ENCODE peak calls at places on chromosomes 7 and 10, in nine cellular contexts. Z is A549; S is cardiac fibroblast; I is HFF-Myc; B is CD8-positive, alpha-beta T cell; O is astrocyte; A is sigmoid colon; X is psoas muscle; F is IMR-90. L is an unnamed sample.
A peak's percentile ranks its signal among the peaks of the same experiment; 100 is the strongest.

GRCh38 chr10:124550305-124551034 is 88.8 kb downstream of the LHPP start:
- DNase-seq in I (no peak), B (no peak), X (no peak), O (no peak), Z (no peak), S (no peak), A (no peak), F (no peak), L (no peak)

GRCh38 chr7:100089458-100090201 is 861 bp downstream of the COPS6 start:
- DNase-seq in F (peak; percentile 47), S (no peak), X (no peak), O (no peak), Z (no peak), B (no peak), I (no peak), A (no peak), L (no peak)

GRCh38 chr7:45984386-45985295 is 63.6 kb upstream of the IGFBP3 start:
- DNase-seq in O (no peak), Z (no peak), I (no peak), A (no peak), X (no peak), B (no peak), F (no peak), S (no peak), L (no peak)

GRCh38 chr7:92645114-92645497 is 54.9 kb upstream of the FAM133B start:
- DNase-seq in B (no peak), I (no peak), F (no peak), X (no peak), A (no peak), O (peak; percentile 19), S (no peak), Z (no peak), L (no peak)

GRCh38 chr7:158343526-158343925 is 244.1 kb downstream of the PTPRN2 start:
- DNase-seq in A (no peak), I (no peak), O (no peak), S (no peak), X (no peak), Z (no peak), B (no peak), F (no peak), L (no peak)

GRCh38 chr10:19908991-19909699 is 92.9 kb downstream of the PLXDC2 start:
- DNase-seq in S (no peak), B (no peak), Z (no peak), A (no peak), F (no peak), O (peak; percentile 70), X (no peak), I (no peak), L (no peak)

GRCh38 chr10:22658745-22659410 is 55.5 kb downstream of the PIP4K2A start:
- DNase-seq in S (no peak), B (no peak), Z (no peak), F (peak; percentile 48), A (no peak), X (no peak), I (no peak), O (peak; percentile 64), L (no peak)

GRCh38 chr10:102133373-102134195 is 744 bp downstream of the PPRC1 start:
- DNase-seq in B (no peak), Z (peak; percentile 90), X (peak; percentile 86), S (peak; percentile 83), F (peak; percentile 70), O (peak; percentile 54), A (peak; percentile 90), I (no peak), L (peak; percentile 79)

GRCh38 chr10:113957013-113957412 is 86.7 kb upstream of the ADRB1 start:
- DNase-seq in X (no peak), O (peak; percentile 84), Z (no peak), I (peak; percentile 36), F (peak; percentile 93), A (no peak), S (peak; percentile 84), B (no peak), L (no peak)

GRCh38 chr10:119633538-119634218 is 17.5 kb upstream of the BAG3 start:
- DNase-seq in O (no peak), I (no peak), A (no peak), S (no peak), Z (no peak), X (no peak), B (no peak), F (no peak), L (no peak)

GRCh38 chr7:20442951-20443350 is 112.3 kb downstream of the ITGB8 start:
- DNase-seq in Z (no peak), B (no peak), S (no peak), I (no peak), O (no peak), X (no peak), F (no peak), A (peak; percentile 57), L (no peak)

GRCh38 chr10:65950075-65950474 is 975.8 kb upstream of the LRRTM3 start:
- DNase-seq in A (no peak), S (no peak), X (no peak), O (no peak), I (no peak), Z (no peak), F (no peak), B (no peak), L (no peak)

GRCh38 chr10:33137356-33138007 is 179.5 kb upstream of the ITGB1 start:
- DNase-seq in F (no peak), X (no peak), S (no peak), B (no peak), Z (no peak), O (no peak), A (no peak), I (no peak), L (no peak)

GRCh38 chr10:125079091-125079600 is 81.2 kb downstream of the CTBP2 start:
- DNase-seq in Z (no peak), S (no peak), I (no peak), B (no peak), F (no peak), O (no peak), X (no peak), A (peak; percentile 57), L (no peak)

GRCh38 chr7:157523766-157524421 is 187.1 kb downstream of the DNAJB6 start:
- DNase-seq in B (no peak), S (no peak), Z (no peak), I (no peak), X (no peak), O (no peak), F (no peak), A (peak; percentile 57), L (no peak)

GRCh38 chr10:129764011-129764900 is 199.8 kb downstream of the EBF3 start:
- DNase-seq in I (no peak), A (peak; percentile 57), F (no peak), O (no peak), X (no peak), B (no peak), S (no peak), Z (no peak), L (peak; percentile 56)

DNA sequence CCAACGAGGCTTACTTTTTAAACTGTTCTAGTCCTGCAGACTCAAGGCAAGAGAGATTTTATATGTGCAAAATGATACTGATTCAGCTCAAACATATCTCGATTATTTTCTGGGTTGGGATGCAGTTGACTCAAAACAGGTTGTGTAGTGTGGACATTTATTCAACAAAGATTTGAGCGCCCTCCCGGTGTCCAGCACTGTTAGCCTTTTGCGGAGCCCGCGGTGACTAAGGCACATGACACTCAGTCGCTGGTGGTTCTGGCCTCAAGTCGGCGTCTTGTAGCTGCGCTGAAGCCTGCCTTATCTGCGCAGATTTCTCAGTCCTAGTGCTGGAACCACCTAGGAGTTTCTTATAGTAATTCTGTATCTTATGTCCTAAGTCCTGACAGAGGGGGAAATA is 938 bp upstream of the CADPS2 start:
- DNase-seq in B (no peak), S (peak; percentile 69), A (peak; percentile 78), Z (peak; percentile 10), F (peak; percentile 16), O (peak; percentile 75), I (no peak), X (peak; percentile 54), L (peak; percentile 68)
- TF ChIP-seq CTCF in B (no peak), S (peak; percentile 43), A (no peak), Z (no peak), F (no peak), O (no peak), I (no peak), X (no peak), L (no peak)

GRCh38 chr10:44199267-44199666 is 185.6 kb downstream of the CXCL12 start:
- DNase-seq in I (no peak), A (no peak), B (no peak), Z (no peak), O (no peak), S (no peak), F (no peak), X (no peak), L (no peak)

GRCh38 chr10:44199991-44200655 is 184.8 kb downstream of the CXCL12 start:
- DNase-seq in A (peak; percentile 53), F (no peak), S (no peak), Z (no peak), O (no peak), B (no peak), I (no peak), X (no peak), L (no peak)

GRCh38 chr10:44197646-44198045 is 187.3 kb downstream of the CXCL12 start:
- DNase-seq in S (no peak), A (no peak), O (no peak), B (no peak), I (no peak), F (no peak), X (no peak), Z (no peak), L (no peak)

GRCh38 chr10:44198096-44198779 is 186.7 kb downstream of the CXCL12 start:
- DNase-seq in O (peak; percentile 73), S (no peak), I (no peak), X (no peak), A (no peak), Z (no peak), B (no peak), F (peak; percentile 73), L (no peak)

GRCh38 chr10:44198780-44199097 is 186.2 kb downstream of the CXCL12 start:
- DNase-seq in F (no peak), O (no peak), Z (no peak), X (peak; percentile 35), S (no peak), I (no peak), B (no peak), A (peak; percentile 71), L (no peak)
- H3K4me3 ChIP-seq in F (no peak overlapping the region), O (no peak overlapping the region), Z (no peak overlapping the region), X (no peak overlapping the region), S (no peak overlapping the region), I (no peak overlapping the region), B (no peak overlapping the region), A (no peak overlapping the region), L (no peak overlapping the region)

DNA sequence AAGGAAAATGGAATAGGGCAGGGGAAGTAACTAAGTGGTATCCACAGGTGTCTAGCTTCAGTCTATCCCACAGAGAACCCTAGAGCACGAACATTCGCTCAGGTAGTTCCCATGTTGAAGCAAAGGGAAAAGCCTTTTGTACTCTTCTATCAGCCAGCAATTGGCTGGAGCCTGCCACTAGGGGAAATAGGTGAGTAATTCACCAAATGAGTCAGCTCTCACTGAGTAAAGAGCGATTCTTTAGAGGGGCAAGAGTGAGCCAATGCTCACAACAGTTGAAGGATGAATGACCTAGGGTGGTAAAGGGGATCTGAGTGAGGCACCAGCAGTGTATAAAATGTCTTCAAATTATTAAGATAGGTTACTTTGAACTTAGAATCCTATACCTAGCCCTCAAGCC is 94.1 kb upstream of the ZNF800 start:
- DNase-seq in F (peak; percentile 0), I (no peak), B (no peak), A (no peak), S (no peak), Z (no peak), O (no peak), X (no peak), L (no peak)
- TF ChIP-seq CTCF in F (no peak), I (no peak), B (no peak), A (no peak), S (peak; percentile 24), Z (no peak), O (no peak), X (no peak), L (no peak)

GRCh38 chr7:149741629-149742028 is 31.8 kb downstream of the ZNF467 start:
- DNase-seq in F (no peak), I (no peak), A (no peak), B (no peak), S (no peak), O (no peak), X (no peak), Z (peak; percentile 46), L (no peak)
- H3K4me3 ChIP-seq in F (no peak overlapping the region), I (peak overlapping the region; percentile 25), A (peak overlapping the region; percentile 37), B (peak overlapping the region; percentile 33), S (no peak overlapping the region), O (peak overlapping the region; percentile 53), X (peak overlapping the region; percentile 67), Z (peak overlapping the region; percentile 44), L (peak overlapping the region; percentile 33)